ENCODE peak calls at places on chromosomes 3 and 15, in five cellular contexts. U, A, Q, W and F are unnamed samples.
A peak's percentile ranks its signal among the peaks of the same experiment; 100 is the strongest.

GRCh38 chr3:149258298-149258697 is 36.7 kb upstream of the CP start:
- DNase-seq in W (no peak), U (no peak), A (no peak), Q (no peak), F (no peak)

GRCh38 chr3:10501664-10502052 is 3.7 kb downstream of the ATP2B2 start:
- DNase-seq in Q (no peak), W (no peak), A (no peak), U (no peak), F (no peak)

GRCh38 chr15:58585668-58586461 is 154.1 kb downstream of the LIPC start:
- DNase-seq in Q (no peak), A (no peak), W (no peak), U (no peak), F (no peak)

GRCh38 chr3:46705751-46706572 is 4.8 kb downstream of the TMIE start:
- DNase-seq in U (peak; percentile 77), W (no peak), A (no peak), Q (no peak), F (no peak)

GRCh38 chr3:51983578-51984268 is 388 bp downstream of the ACY1 start:
- DNase-seq in A (no peak), Q (no peak), U (no peak), W (no peak), F (no peak)

GRCh38 chr3:180421711-180422110 is 180.3 kb upstream of the TTC14 start:
- DNase-seq in A (no peak), Q (no peak), U (no peak), W (no peak), F (no peak)

GRCh38 chr3:71710906-71711494 is 14.2 kb downstream of the EIF4E3 start:
- DNase-seq in W (peak; percentile 68), U (peak; percentile 80), Q (peak; percentile 60), A (no peak), F (no peak)

GRCh38 chr15:52020253-52021085 is 1.4 kb downstream of the MAPK6 start:
- DNase-seq in U (peak; percentile 68), W (no peak), A (no peak), Q (no peak), F (no peak)

GRCh38 chr3:123951522-123952447 is 9.2 kb downstream of the CCDC14 start:
- DNase-seq in Q (peak; percentile 91), A (no peak), U (peak; percentile 50), W (no peak), F (no peak)

GRCh38 chr3:122760457-122761271 is 33.0 kb downstream of the HSPBAP1 start:
- DNase-seq in A (no peak), U (no peak), Q (no peak), W (no peak), F (no peak)

GRCh38 chr3:37909067-37909911 is 47.6 kb downstream of the CTDSPL start:
- DNase-seq in Q (no peak), W (no peak), U (peak; percentile 23), A (no peak), F (no peak)

GRCh38 chr3:147361671-147362420 is 44.5 kb downstream of the ZIC4 start:
- DNase-seq in W (peak; percentile 33), A (peak; percentile 33), Q (peak; percentile 18), U (peak; percentile 41), F (peak; percentile 37)

GRCh38 chr15:89057506-89058133 is 30.6 kb upstream of the ABHD2 start:
- DNase-seq in Q (peak; percentile 8), U (peak; percentile 85), W (peak; percentile 82), A (peak; percentile 81), F (peak; percentile 87)

GRCh38 chr15:92527197-92527596 is 128.4 kb downstream of the FAM174B start:
- DNase-seq in Q (no peak), U (peak; percentile 18), W (no peak), A (no peak), F (no peak)

GRCh38 chr3:73718326-73719110 is 93.8 kb upstream of the PDZRN3 start:
- DNase-seq in A (no peak), Q (no peak), W (no peak), U (peak; percentile 32), F (no peak)

GRCh38 chr3:73827658-73828313 is 203.0 kb upstream of the PDZRN3 start:
- DNase-seq in U (peak; percentile 8), A (no peak), Q (no peak), W (peak; percentile 5), F (no peak)